ENCODE peak calls at places on chromosomes 12 and 14, in ten cellular contexts. N is lower leg skin; X is CD8-positive, alpha-beta T cell; B is GM04503; U is adipocyte; W is NCI-H146; R is NCI-H1092 treated with DMSO at 0.1 percent for 48 hours; M is effector memory CD8-positive, alpha-beta T cell; Q is substantia nigra; K is activated CD8-positive, alpha-beta memory T cell treated with anti-CD3 and anti-CD28 coated beads, Interleukin-2, amount 50 U/mL, for 48 hours. D is an unnamed sample.
A peak's percentile ranks its signal among the peaks of the same experiment; 100 is the strongest.

GRCh38 chr14:21694425-21694824 is 20.8 kb upstream of the OR4E1 start:
- DNase-seq in N (no peak), X (no peak), B (no peak), U (no peak), W (no peak), R (no peak), M (no peak), Q (no peak), K (no peak), D (no peak)

GRCh38 chr14:104341532-104342434 is 203.4 kb downstream of the KIF26A start:
- DNase-seq in N (no peak), X (no peak), B (no peak), U (no peak), W (peak; percentile 54), R (no peak), M (no peak), Q (no peak), K (peak; percentile 75), D (peak; percentile 80)

GRCh38 chr12:109738209-109738608 is 24.6 kb downstream of the FAM222A start:
- DNase-seq in N (no peak), X (no peak), B (no peak), U (no peak), W (no peak), R (no peak), M (no peak), Q (no peak), K (no peak), D (no peak)

GRCh38 chr14:34699873-34700621 is 14.3 kb downstream of the CFL2 start:
- DNase-seq in N (no peak), X (no peak), B (peak; percentile 90), U (peak; percentile 91), W (peak; percentile 10), R (peak; percentile 75), M (no peak), Q (no peak), K (no peak), D (peak; percentile 58)

GRCh38 chr12:43655586-43655985 is 103.0 kb downstream of the PUS7L start:
- DNase-seq in N (no peak), X (no peak), B (no peak), U (peak; percentile 48), W (no peak), R (no peak), M (no peak), Q (no peak), K (no peak), D (no peak)

GRCh38 chr14:38122241-38122640 is 85.5 kb upstream of the SSTR1 start:
- DNase-seq in N (no peak), X (no peak), B (no peak), U (no peak), W (no peak), R (no peak), M (no peak), Q (no peak), K (no peak), D (no peak)

GRCh38 chr12:131786331-131786730 is 41.9 kb upstream of the MMP17 start:
- DNase-seq in N (no peak), X (no peak), B (no peak), U (no peak), W (no peak), R (no peak), M (no peak), Q (no peak), K (no peak), D (no peak)

GRCh38 chr12:98137278-98137677 is 378.1 kb upstream of the TMPO start:
- DNase-seq in N (no peak), X (no peak), B (no peak), U (no peak), W (no peak), R (no peak), M (no peak), Q (no peak), K (no peak), D (no peak)

GRCh38 chr14:20986811-20987210 is 3.0 kb upstream of the METTL17 start:
- DNase-seq in N (peak; percentile 59), X (no peak), B (peak; percentile 93), U (peak; percentile 91), W (no peak), R (no peak), M (no peak), Q (no peak), K (no peak), D (peak; percentile 72)

GRCh38 chr14:43587183-43587582 is 919.9 kb downstream of the FSCB start:
- DNase-seq in N (no peak), X (no peak), B (no peak), U (no peak), W (no peak), R (no peak), M (no peak), Q (no peak), K (no peak), D (no peak)

GRCh38 chr12:123761841-123762714 is at the start of gene DNAH10:
- DNase-seq in N (no peak), X (peak; percentile 8), B (no peak), U (peak; percentile 40), W (peak; percentile 61), R (peak; percentile 5), M (no peak), Q (no peak), K (peak; percentile 81), D (peak; percentile 72)

GRCh38 chr12:12210983-12211382 is 55.9 kb downstream of the LRP6 start:
- DNase-seq in N (no peak), X (no peak), B (no peak), U (no peak), W (no peak), R (no peak), M (peak; percentile 32), Q (no peak), K (no peak), D (no peak)

GRCh38 chr14:105223770-105224544 is 24.4 kb upstream of the BTBD6 start:
- DNase-seq in N (no peak), X (no peak), B (no peak), U (no peak), W (no peak), R (no peak), M (no peak), Q (no peak), K (no peak), D (no peak)